ENCODE peak calls at places on chromosomes 13 and 19, in nine cellular contexts. V, H, S, L, F, Y, O, W and N are unnamed samples. For H3K4me1, the result is how much of the 10 kb centered on the place peaks cover.

GRCh38 chr13:35769812-35770211 is 293.3 kb upstream of the MAB21L1 start:
- DNase-seq in V (no peak), H (no peak), S (no peak), L (no peak), F (no peak), Y (no peak), O (no peak), W (no peak), N (no peak)

GRCh38 chr13:27770809-27771208 is 21.5 kb upstream of the GSX1 start:
- DNase-seq in V (peak), H (peak), S (peak), L (peak), F (peak), Y (no peak), O (peak), W (peak), N (no peak)

GRCh38 chr19:8607386-8607785 is 3.1 kb downstream of the ADAMTS10 start:
- DNase-seq in V (no peak), H (no peak), S (peak), L (no peak), F (no peak), Y (peak), O (no peak), W (no peak), N (peak)

GRCh38 chr19:13633109-13633508 is 126.8 kb upstream of the CACNA1A start:
- DNase-seq in V (no peak), H (peak), S (peak), L (peak), F (peak), Y (peak), O (peak), W (no peak), N (peak)

GRCh38 chr13:95128045-95128643 is 173.1 kb downstream of the ABCC4 start:
- DNase-seq in V (peak), H (no peak), S (no peak), L (peak), F (peak), Y (peak), O (no peak), W (no peak), N (peak)

GRCh38 chr19:40398417-40399056 is 8.6 kb upstream of the HIPK4 start:
- DNase-seq in V (peak), H (peak), S (no peak), L (peak), F (no peak), Y (peak), O (peak), W (peak), N (peak)

GRCh38 chr19:5719274-5719960 is 529 bp downstream of the LONP1 start:
- DNase-seq in V (no peak), H (peak), S (peak), L (peak), F (no peak), Y (peak), O (no peak), W (peak), N (no peak)

GRCh38 chr13:107202371-107203023 is 634.6 kb upstream of the ARGLU1 start:
- DNase-seq in V (no peak), H (no peak), S (peak), L (no peak), F (peak), Y (peak), O (peak), W (peak), N (peak)

GRCh38 chr13:46339035-46339666 is 47.9 kb downstream of the RUBCNL start:
- DNase-seq in V (no peak), H (no peak), S (peak), L (no peak), F (peak), Y (peak), O (no peak), W (peak), N (peak)

GRCh38 chr19:14427461-14427860 is 5.6 kb upstream of the PKN1 start:
- DNase-seq in V (no peak), H (no peak), S (no peak), L (no peak), F (no peak), Y (no peak), O (no peak), W (no peak), N (no peak)

GRCh38 chr13:47813683-47814082 is 187.4 kb downstream of the SUCLA2 start:
- DNase-seq in V (no peak), H (peak), S (no peak), L (no peak), F (no peak), Y (no peak), O (no peak), W (no peak), N (no peak)

GRCh38 chr13:57633950-57634828 is 2.6 kb downstream of the PCDH17 start:
- DNase-seq in V (no peak), H (peak), S (no peak), L (peak), F (no peak), Y (peak), O (peak), W (no peak), N (peak)

GRCh38 chr13:22403144-22403543 is 732.3 kb downstream of the FGF9 start:
- DNase-seq in V (no peak), H (no peak), S (no peak), L (no peak), F (no peak), Y (no peak), O (no peak), W (no peak), N (no peak)

GRCh38 chr19:33316521-33317284 is 14.4 kb upstream of the CEBPA start:
- DNase-seq in V (peak), H (no peak), S (no peak), L (no peak), F (peak), Y (no peak), O (peak), W (no peak), N (no peak)

GRCh38 chr13:49386664-49387063 is 57.2 kb downstream of the CAB39L start:
- DNase-seq in V (no peak), H (no peak), S (no peak), L (no peak), F (no peak), Y (no peak), O (no peak), W (no peak), N (no peak)

GRCh38 chr19:14871619-14872230 is 14.2 kb downstream of the OR7A17 start:
- DNase-seq in V (peak), H (peak), S (peak), L (no peak), F (peak), Y (no peak), O (no peak), W (peak), N (no peak)

GRCh38 chr13:52850396-52851152 is 2.1 kb upstream of the PCDH8 start:
- DNase-seq in V (peak), H (peak), S (peak), L (peak), F (peak), Y (peak), O (peak), W (peak), N (peak)

GRCh38 chr13:32889986-32890565 is 126.1 kb upstream of the KL start:
- DNase-seq in V (no peak), H (no peak), S (no peak), L (no peak), F (peak), Y (peak), O (no peak), W (no peak), N (peak)

GRCh38 chr13:67063036-67063435 is 167.1 kb downstream of the PCDH9 start:
- DNase-seq in V (no peak), H (no peak), S (no peak), L (no peak), F (no peak), Y (peak), O (no peak), W (peak), N (peak)

GRCh38 chr13:48232420-48233096 is 448 bp upstream of the ITM2B start:
- DNase-seq in V (peak), H (peak), S (no peak), L (peak), F (peak), Y (no peak), O (no peak), W (no peak), N (no peak)

GRCh38 chr13:64639206-64639605 is 2590.9 kb downstream of the PCDH9 start:
- DNase-seq in V (peak), H (no peak), S (no peak), L (no peak), F (peak), Y (no peak), O (no peak), W (no peak), N (no peak)

GRCh38 chr13:109760372-109760771 is 26.0 kb downstream of the IRS2 start:
- DNase-seq in V (no peak), H (no peak), S (no peak), L (no peak), F (no peak), Y (no peak), O (no peak), W (no peak), N (no peak)

GRCh38 chr19:20162821-20163220 is 4.2 kb upstream of the ZNF486 start:
- DNase-seq in V (no peak), H (no peak), S (no peak), L (no peak), F (no peak), Y (no peak), O (no peak), W (no peak), N (no peak)

GRCh38 chr19:8468761-8469458 is 24.1 kb downstream of the HNRNPM start:
- DNase-seq in V (no peak), H (no peak), S (peak), L (no peak), F (no peak), Y (peak), O (no peak), W (no peak), N (peak)

GRCh38 chr13:97285221-97285955 is 63.3 kb downstream of the MBNL2 start:
- DNase-seq in V (no peak), H (no peak), S (no peak), L (no peak), F (no peak), Y (peak), O (no peak), W (no peak), N (no peak)

GRCh38 chr13:113907637-113908617 is 44.1 kb upstream of the GAS6 start:
- DNase-seq in V (no peak), H (no peak), S (peak), L (no peak), F (no peak), Y (peak), O (peak), W (peak), N (peak)

GRCh38 chr13:82118589-82118988 is 1763.7 kb downstream of the SLITRK1 start:
- DNase-seq in V (no peak), H (no peak), S (no peak), L (no peak), F (no peak), Y (no peak), O (no peak), W (no peak), N (no peak)

GRCh38 chr13:49053899-49054298 is 78.2 kb downstream of the FNDC3A start:
- DNase-seq in V (no peak), H (no peak), S (no peak), L (no peak), F (no peak), Y (no peak), O (no peak), W (no peak), N (no peak)

GRCh38 chr13:21121616-21122015 is 54.7 kb downstream of the SKA3 start:
- DNase-seq in V (no peak), H (no peak), S (no peak), L (no peak), F (no peak), Y (no peak), O (no peak), W (no peak), N (no peak)

GRCh38 chr13:70249332-70250064 is 141.2 kb upstream of the KLHL1 start:
- DNase-seq in V (peak), H (peak), S (no peak), L (peak), F (peak), Y (peak), O (peak), W (peak), N (peak)

GRCh38 chr13:31201341-31202024 is 1.7 kb downstream of the B3GLCT start:
- DNase-seq in V (no peak), H (no peak), S (peak), L (no peak), F (peak), Y (peak), O (no peak), W (peak), N (peak)

GRCh38 chr19:46979770-46980105 is 39.9 kb upstream of the NPAS1 start:
- DNase-seq in V (no peak), H (peak), S (no peak), L (peak), F (no peak), Y (no peak), O (no peak), W (no peak), N (no peak)

GRCh38 chr19:57348136-57348535 is 2.9 kb upstream of the ZNF304 start:
- DNase-seq in V (no peak), H (no peak), S (peak), L (no peak), F (no peak), Y (peak), O (no peak), W (peak), N (peak)

GRCh38 chr13:67200605-67201004 is 29.5 kb downstream of the PCDH9 start:
- DNase-seq in V (no peak), H (no peak), S (no peak), L (no peak), F (no peak), Y (no peak), O (no peak), W (no peak), N (no peak)

DNA sequence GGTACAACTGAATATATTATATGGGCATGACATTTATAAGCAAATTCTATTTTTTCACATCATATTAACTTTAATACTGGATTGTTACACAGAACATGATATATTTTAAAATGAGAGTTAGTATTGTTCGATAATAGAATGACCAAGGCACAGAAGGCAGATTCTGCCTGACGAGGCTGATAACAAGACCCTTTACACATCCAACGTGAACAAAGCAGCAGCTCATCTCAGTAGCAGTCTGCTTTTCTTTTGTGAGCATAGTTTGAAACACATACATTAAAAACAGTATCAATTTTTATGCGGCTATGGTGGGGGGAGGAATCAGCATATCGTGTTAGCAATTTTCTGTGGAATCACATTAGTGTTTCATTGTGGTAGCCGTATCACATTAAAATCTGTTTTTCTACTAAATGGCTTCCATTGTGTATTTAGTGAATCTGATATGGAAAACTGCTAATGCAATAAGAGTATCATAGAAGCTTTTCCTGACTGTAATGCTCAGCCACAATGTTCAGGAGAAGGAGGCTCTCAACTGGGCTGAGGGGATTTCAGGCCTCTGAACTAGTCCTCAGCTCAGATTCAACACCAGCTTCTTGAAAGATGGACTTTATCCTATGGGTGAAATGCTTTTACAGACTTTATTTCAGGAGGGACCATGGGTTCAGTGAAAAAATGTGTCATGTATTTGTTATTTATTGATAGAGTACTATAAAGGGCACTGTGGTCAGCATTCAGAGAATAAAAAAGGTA is 4.0 kb downstream of the SMAD9 start:
- DNase-seq in V (no peak), H (no peak), S (no peak), L (no peak), F (no peak), Y (no peak), O (no peak), W (no peak), N (no peak)
- H3K4me1 ChIP-seq in V (under half), H (under half), S (under half), L (under half), F (under half), Y (under half), O (under half), W (under half), N (under half)

DNA sequence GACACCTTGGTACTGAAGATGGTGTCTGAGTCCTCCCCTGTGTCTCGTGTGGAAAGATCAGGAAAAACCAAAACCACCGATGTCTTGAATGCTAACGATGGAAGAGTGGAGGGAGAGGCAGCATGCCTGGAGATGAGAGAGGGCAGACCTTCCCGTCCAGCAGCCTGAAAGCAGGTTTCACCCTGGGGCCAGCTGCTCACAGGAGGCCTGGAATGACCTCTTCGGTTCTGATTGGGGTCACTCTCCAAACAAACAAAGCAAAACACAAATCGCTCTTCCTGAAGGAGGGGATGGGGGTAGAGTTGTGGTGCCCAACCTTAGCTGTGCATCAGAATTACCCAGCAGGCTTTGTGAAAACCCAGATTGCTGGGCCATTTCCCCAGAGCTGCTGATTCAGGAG is 142.3 kb upstream of the SOX1 start:
- DNase-seq in V (no peak), H (no peak), S (no peak), L (no peak), F (no peak), Y (no peak), O (no peak), W (no peak), N (no peak)
- H3K4me2 ChIP-seq in V (no peak), H (no peak), S (no peak), L (no peak), F (no peak), Y (no peak), O (no peak), W (no peak), N (no peak)

DNA sequence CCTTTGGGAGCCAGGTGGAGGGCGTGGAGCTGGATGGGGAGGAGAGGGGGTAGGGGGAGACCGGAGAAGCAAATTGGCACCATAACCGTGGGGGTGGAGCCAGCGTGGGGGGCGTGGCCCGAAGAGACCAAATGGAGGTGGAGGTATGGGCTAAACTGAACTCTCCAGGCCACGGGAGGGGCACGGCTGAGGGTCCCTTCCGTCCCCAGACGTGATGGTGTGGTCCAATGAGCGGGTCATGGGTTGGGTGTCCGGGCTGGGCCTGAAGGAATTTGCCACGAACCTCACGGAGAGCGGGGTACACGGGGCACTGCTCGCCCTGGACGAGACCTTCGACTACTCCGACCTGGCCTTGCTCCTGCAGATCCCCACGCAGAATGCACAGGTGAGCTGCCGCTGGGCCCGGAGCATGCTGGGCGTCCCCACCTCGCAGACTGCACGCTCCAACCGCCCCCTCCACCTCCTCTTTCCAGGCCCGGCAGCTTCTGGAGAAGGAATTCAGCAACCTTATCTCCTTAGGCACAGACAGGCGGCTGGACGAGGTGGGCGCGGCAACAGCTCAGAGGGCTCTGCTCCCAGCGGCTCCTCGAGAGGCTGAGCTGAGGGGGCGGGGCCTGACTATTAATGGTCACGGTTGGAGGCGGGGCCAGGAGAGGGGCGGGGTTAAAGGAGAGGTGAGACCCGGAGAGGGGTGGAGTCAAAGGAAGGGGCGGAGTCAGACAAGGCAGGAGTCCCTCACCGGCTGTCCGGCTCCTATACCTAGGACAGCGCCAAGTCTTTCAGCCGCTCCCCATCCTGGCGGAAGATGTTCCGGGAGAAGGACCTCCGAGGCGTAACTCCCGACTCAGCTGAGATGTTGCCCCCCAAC is 6.2 kb downstream of the HRC start:
- DNase-seq in V (peak), H (peak), S (peak), L (peak), F (peak), Y (peak), O (peak), W (peak), N (peak)
- H3K4me1 ChIP-seq in V (under half), H (under half), S (under half), L (under half), F (under half), Y (under half), O (under half), W (under half), N (under half)

GRCh38 chr13:26442541-26442940 is 114.9 kb upstream of the WASF3 start:
- DNase-seq in V (no peak), H (no peak), S (peak), L (no peak), F (no peak), Y (peak), O (peak), W (no peak), N (peak)
- H3K4me2 ChIP-seq in V (no peak), H (no peak), S (peak), L (no peak), F (no peak), Y (no peak), O (no peak), W (no peak), N (peak)